ENCODE peak calls at places on chromosomes 7 and 10, in four cellular contexts. One of them, this sample, is unnamed.

GRCh38 chr7:27143022-27143949 is at the start of gene HOXA5:
- DNase-seq in psoas muscle: peak; percentile 86
- DNase-seq in GM04503: peak; percentile 46
- DNase-seq in mesendoderm: peak; percentile 92
- DNase-seq in this sample: no peak

GRCh38 chr10:85741626-85742300 is 624.8 kb downstream of the GRID1 start:
- DNase-seq in psoas muscle: no peak
- DNase-seq in GM04503: no peak
- DNase-seq in mesendoderm: no peak
- DNase-seq in this sample: no peak

GRCh38 chr10:76311752-76312699 is 880.6 kb downstream of the LRMDA start:
- DNase-seq in psoas muscle: no peak
- DNase-seq in GM04503: no peak
- DNase-seq in mesendoderm: peak; percentile 84
- DNase-seq in this sample: no peak

GRCh38 chr7:104231054-104232046 is 23.5 kb upstream of the ORC5 start:
- DNase-seq in psoas muscle: no peak
- DNase-seq in GM04503: peak; percentile 11
- DNase-seq in mesendoderm: peak; percentile 75
- DNase-seq in this sample: peak; percentile 38

GRCh38 chr7:50508471-50508943 is 56.7 kb downstream of the DDC start:
- DNase-seq in psoas muscle: no peak
- DNase-seq in GM04503: no peak
- DNase-seq in mesendoderm: no peak
- DNase-seq in this sample: no peak

GRCh38 chr7:14937580-14937979 is 35.0 kb upstream of the DGKB start:
- DNase-seq in psoas muscle: no peak
- DNase-seq in GM04503: no peak
- DNase-seq in mesendoderm: no peak
- DNase-seq in this sample: no peak

GRCh38 chr10:43287056-43288007 is 20.5 kb upstream of the RASGEF1A start:
- DNase-seq in psoas muscle: no peak
- DNase-seq in GM04503: no peak
- DNase-seq in mesendoderm: peak; percentile 58
- DNase-seq in this sample: no peak

GRCh38 chr7:2805213-2806003 is 38.7 kb downstream of the GNA12 start:
- DNase-seq in psoas muscle: no peak
- DNase-seq in GM04503: no peak
- DNase-seq in mesendoderm: peak; percentile 42
- DNase-seq in this sample: no peak

GRCh38 chr7:39592586-39592985 is 26.4 kb downstream of the YAE1 start:
- DNase-seq in psoas muscle: no peak
- DNase-seq in GM04503: no peak
- DNase-seq in mesendoderm: no peak
- DNase-seq in this sample: peak; percentile 39

GRCh38 chr7:36633377-36633776 is 90.9 kb downstream of the AOAH start:
- DNase-seq in psoas muscle: no peak
- DNase-seq in GM04503: no peak
- DNase-seq in mesendoderm: peak; percentile 95
- DNase-seq in this sample: no peak

GRCh38 chr7:17497549-17498193 is 199.2 kb downstream of the AHR start:
- DNase-seq in psoas muscle: no peak
- DNase-seq in GM04503: no peak
- DNase-seq in mesendoderm: no peak
- DNase-seq in this sample: no peak

GRCh38 chr7:55244346-55244745 is 120.8 kb upstream of the LANCL2 start:
- DNase-seq in psoas muscle: no peak
- DNase-seq in GM04503: no peak
- DNase-seq in mesendoderm: no peak
- DNase-seq in this sample: no peak

GRCh38 chr10:98170249-98171117 is 36.0 kb downstream of the R3HCC1L start:
- DNase-seq in psoas muscle: no peak
- DNase-seq in GM04503: no peak
- DNase-seq in mesendoderm: peak; percentile 92
- DNase-seq in this sample: peak; percentile 36

GRCh38 chr7:26653430-26653911 is 210.9 kb downstream of the SKAP2 start:
- DNase-seq in psoas muscle: peak; percentile 56
- DNase-seq in GM04503: no peak
- DNase-seq in mesendoderm: no peak
- DNase-seq in this sample: no peak

GRCh38 chr7:139304517-139304916 is 36.6 kb upstream of the FMC1 start:
- DNase-seq in psoas muscle: no peak
- DNase-seq in GM04503: no peak
- DNase-seq in mesendoderm: no peak
- DNase-seq in this sample: no peak

GRCh38 chr10:14062528-14063260 is 268.0 kb downstream of the FRMD4A start:
- DNase-seq in psoas muscle: no peak
- DNase-seq in GM04503: peak; percentile 22
- DNase-seq in mesendoderm: no peak
- DNase-seq in this sample: peak; percentile 61

GRCh38 chr7:19984231-19984632 is 210.8 kb upstream of the TMEM196 start:
- DNase-seq in psoas muscle: no peak
- DNase-seq in GM04503: no peak
- DNase-seq in mesendoderm: peak; percentile 57
- DNase-seq in this sample: no peak

GRCh38 chr10:5501976-5502902 is 2.9 kb upstream of the CALML5 start:
- DNase-seq in psoas muscle: peak; percentile 37
- DNase-seq in GM04503: no peak
- DNase-seq in mesendoderm: no peak
- DNase-seq in this sample: no peak

GRCh38 chr10:31320179-31320597 is 1.2 kb downstream of the ZEB1 start:
- DNase-seq in psoas muscle: peak; percentile 70
- DNase-seq in GM04503: no peak
- DNase-seq in mesendoderm: peak; percentile 55
- DNase-seq in this sample: no peak

GRCh38 chr7:36287371-36288241 is 102.1 kb upstream of the ANLN start:
- DNase-seq in psoas muscle: peak; percentile 77
- DNase-seq in GM04503: no peak
- DNase-seq in mesendoderm: no peak
- DNase-seq in this sample: no peak

GRCh38 chr7:145732521-145732920 is 384.1 kb upstream of the CNTNAP2 start:
- DNase-seq in psoas muscle: no peak
- DNase-seq in GM04503: no peak
- DNase-seq in mesendoderm: peak; percentile 76
- DNase-seq in this sample: peak; percentile 71

GRCh38 chr7:105896407-105896842 is 20.0 kb upstream of the ATXN7L1 start:
- DNase-seq in psoas muscle: no peak
- DNase-seq in GM04503: no peak
- DNase-seq in mesendoderm: no peak
- DNase-seq in this sample: peak; percentile 36

GRCh38 chr7:131556055-131556911 is at the start of gene PODXL:
- DNase-seq in psoas muscle: peak; percentile 89
- DNase-seq in GM04503: no peak
- DNase-seq in mesendoderm: peak; percentile 83
- DNase-seq in this sample: peak; percentile 21

GRCh38 chr7:50856821-50857220 is 74.1 kb upstream of the GRB10 start:
- DNase-seq in psoas muscle: no peak
- DNase-seq in GM04503: no peak
- DNase-seq in mesendoderm: no peak
- DNase-seq in this sample: no peak

This sample was measured in fibroblast of gingiva.